ENCODE peak calls at places on chromosome 1, in seven cellular contexts. W is lung, Z is astrocyte of the spinal cord, P is brain microvascular endothelial cell, N is tibial nerve, I is bronchial epithelial cell, Q is upper lobe of right lung. R is an unnamed sample.

GRCh38 chr1:104991702-104992101 is 1242.0 kb downstream of the AMY1C start:
- DNase-seq in W (no peak), Z (no peak), P (no peak), N (no peak), I (peak), Q (no peak), R (no peak)

GRCh38 chr1:53525595-53525994 is 66.4 kb downstream of the DMRTB1 start:
- DNase-seq in W (no peak), Z (no peak), P (peak), N (no peak), I (no peak), Q (no peak), R (no peak)

GRCh38 chr1:192835116-192835515 is 26.3 kb downstream of the RGS2 start:
- DNase-seq in W (no peak), Z (no peak), P (no peak), N (no peak), I (no peak), Q (no peak), R (no peak)

GRCh38 chr1:38436006-38436405 is 389.4 kb upstream of the POU3F1 start:
- DNase-seq in W (no peak), Z (no peak), P (no peak), N (no peak), I (no peak), Q (no peak), R (no peak)

GRCh38 chr1:27990920-27991537 is 31.3 kb downstream of the XKR8 start:
- DNase-seq in W (no peak), Z (no peak), P (peak), N (no peak), I (peak), Q (no peak), R (peak)

GRCh38 chr1:65674522-65674921 is 118.2 kb upstream of the PDE4B start:
- DNase-seq in W (no peak), Z (no peak), P (peak), N (no peak), I (no peak), Q (no peak), R (no peak)

GRCh38 chr1:22780696-22781095 is 70.1 kb downstream of the EPHB2 start:
- DNase-seq in W (no peak), Z (no peak), P (no peak), N (no peak), I (peak), Q (no peak), R (peak)

GRCh38 chr1:155454096-155454495 is 108.5 kb downstream of the ASH1L start:
- DNase-seq in W (no peak), Z (no peak), P (peak), N (no peak), I (no peak), Q (no peak), R (peak)

GRCh38 chr1:24635195-24635843 is 7.8 kb upstream of the SRRM1 start:
- DNase-seq in W (no peak), Z (peak), P (peak), N (no peak), I (peak), Q (no peak), R (peak)

GRCh38 chr1:84505167-84506001 is 802 bp upstream of the SPATA1 start:
- DNase-seq in W (peak), Z (peak), P (peak), N (peak), I (peak), Q (no peak), R (peak)

GRCh38 chr1:150155413-150156071 is 5.8 kb downstream of the PLEKHO1 start:
- DNase-seq in W (no peak), Z (no peak), P (no peak), N (no peak), I (no peak), Q (no peak), R (no peak)

GRCh38 chr1:150876111-150876434 is 326 bp downstream of the ARNT start:
- DNase-seq in W (no peak), Z (peak), P (peak), N (peak), I (peak), Q (no peak), R (peak)

GRCh38 chr1:93623875-93624274 is 57.8 kb downstream of the BCAR3 start:
- DNase-seq in W (no peak), Z (peak), P (peak), N (no peak), I (peak), Q (no peak), R (peak)

GRCh38 chr1:213138391-213138790 is 87.3 kb downstream of the RPS6KC1 start:
- DNase-seq in W (no peak), Z (no peak), P (no peak), N (no peak), I (no peak), Q (no peak), R (no peak)

GRCh38 chr1:216794541-216795055 is 71.4 kb upstream of the ESRRG start:
- DNase-seq in W (no peak), Z (no peak), P (no peak), N (no peak), I (peak), Q (no peak), R (no peak)

GRCh38 chr1:70403759-70404158 is 7.3 kb upstream of the CTH start:
- DNase-seq in W (no peak), Z (no peak), P (no peak), N (no peak), I (no peak), Q (no peak), R (no peak)

GRCh38 chr1:86706018-86706417 is 1.6 kb downstream of the SH3GLB1 start:
- DNase-seq in W (no peak), Z (no peak), P (no peak), N (no peak), I (peak), Q (no peak), R (peak)

GRCh38 chr1:110619412-110620249 is 13.5 kb upstream of the KCNA2 start:
- DNase-seq in W (peak), Z (peak), P (peak), N (peak), I (peak), Q (peak), R (peak)

GRCh38 chr1:89834078-89834704 is 13.4 kb downstream of the LRRC8D start:
- DNase-seq in W (no peak), Z (no peak), P (no peak), N (no peak), I (no peak), Q (no peak), R (no peak)

GRCh38 chr1:219810451-219810850 is 117.9 kb downstream of the SLC30A10 start:
- DNase-seq in W (no peak), Z (no peak), P (no peak), N (no peak), I (no peak), Q (no peak), R (no peak)

GRCh38 chr1:107964397-107965111 is 426 bp downstream of the VAV3 start:
- DNase-seq in W (no peak), Z (peak), P (no peak), N (no peak), I (peak), Q (peak), R (peak)

DNA sequence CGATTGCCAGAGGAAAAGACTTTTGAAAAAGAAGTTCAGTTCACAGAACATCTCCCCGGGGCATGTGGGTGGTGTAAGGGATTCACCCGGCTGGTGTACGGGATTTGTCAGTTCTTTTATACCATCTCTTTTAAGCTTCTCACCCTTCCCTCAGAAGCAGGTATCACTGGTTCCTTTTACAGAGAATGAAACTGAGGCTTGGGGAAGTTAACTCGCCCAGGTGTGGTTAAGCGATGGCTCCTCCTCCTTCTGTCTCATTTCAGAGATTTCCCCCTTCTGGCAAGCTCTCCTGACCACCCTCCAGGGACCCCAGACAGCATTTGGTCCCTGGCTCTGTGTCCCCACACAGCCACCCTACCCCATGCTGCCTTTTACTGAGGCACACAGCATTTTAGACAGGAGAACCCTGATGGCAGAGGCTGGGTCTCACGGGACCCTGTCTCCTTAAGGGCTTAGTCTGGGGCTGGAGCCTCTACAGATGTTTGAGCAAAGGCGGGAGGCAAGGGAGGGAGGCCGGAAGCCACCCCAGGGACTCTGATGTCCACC is 2.8 kb upstream of the ECE1 start:
- DNase-seq in W (no peak), Z (no peak), P (no peak), N (no peak), I (no peak), Q (no peak), R (no peak)
- H3K4me3 ChIP-seq in W (no peak), Z (no peak), P (no peak), N (no peak), I (no peak), Q (peak), R (no peak)

GRCh38 chr1:12762766-12763165 is 10.8 kb upstream of the PRAMEF12 start:
- DNase-seq in W (no peak), Z (no peak), P (no peak), N (no peak), I (no peak), Q (no peak), R (no peak)

GRCh38 chr1:12757836-12758235 is 11.8 kb downstream of the CFAP107 start:
- DNase-seq in W (no peak), Z (no peak), P (no peak), N (no peak), I (no peak), Q (no peak), R (no peak)

GRCh38 chr1:12756756-12757433 is 10.9 kb downstream of the CFAP107 start:
- DNase-seq in W (no peak), Z (no peak), P (no peak), N (no peak), I (no peak), Q (no peak), R (no peak)

GRCh38 chr1:12761781-12762180 is 11.8 kb upstream of the PRAMEF12 start:
- DNase-seq in W (no peak), Z (no peak), P (no peak), N (no peak), I (no peak), Q (no peak), R (no peak)

DNA sequence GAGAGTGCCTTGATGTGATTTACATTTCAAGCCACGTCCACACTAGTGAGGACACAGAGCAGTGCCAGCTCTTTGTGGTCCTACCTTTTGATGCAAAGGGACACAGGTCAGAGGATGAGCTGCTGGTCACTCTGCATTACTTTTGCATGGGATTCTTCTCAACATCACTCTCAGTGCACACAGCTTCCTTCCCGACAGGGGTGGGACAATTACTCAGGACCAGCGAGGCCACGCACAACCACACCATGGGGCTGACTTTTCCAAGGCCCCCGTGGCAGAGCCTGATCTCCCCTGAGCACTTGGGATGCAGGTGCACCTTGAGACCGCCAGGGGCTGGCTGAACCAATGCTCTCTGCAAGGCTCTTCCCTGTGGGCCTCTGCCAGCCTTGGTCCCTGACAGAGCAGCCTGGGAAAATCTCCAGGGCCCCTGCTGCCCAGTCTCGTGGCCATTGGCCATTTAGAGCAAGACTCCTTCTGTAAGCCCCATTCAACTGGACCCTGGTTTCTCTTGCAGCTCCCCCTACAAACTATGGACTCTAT is 13.2 kb upstream of the PRAMEF12 start:
- DNase-seq in W (no peak), Z (no peak), P (no peak), N (no peak), I (no peak), Q (no peak), R (no peak)
- TF ChIP-seq CTCF in W (no peak), Z (no peak), P (no peak), N (no peak), I (no peak), Q (no peak), R (no peak)

GRCh38 chr1:1602941-1603506 is 3.1 kb upstream of the FNDC10 start:
- DNase-seq in W (no peak), Z (no peak), P (no peak), N (no peak), I (no peak), Q (peak), R (no peak)
- H3K4me3 ChIP-seq in W (no peak), Z (no peak), P (no peak), N (no peak), I (no peak), Q (no peak), R (no peak)

DNA sequence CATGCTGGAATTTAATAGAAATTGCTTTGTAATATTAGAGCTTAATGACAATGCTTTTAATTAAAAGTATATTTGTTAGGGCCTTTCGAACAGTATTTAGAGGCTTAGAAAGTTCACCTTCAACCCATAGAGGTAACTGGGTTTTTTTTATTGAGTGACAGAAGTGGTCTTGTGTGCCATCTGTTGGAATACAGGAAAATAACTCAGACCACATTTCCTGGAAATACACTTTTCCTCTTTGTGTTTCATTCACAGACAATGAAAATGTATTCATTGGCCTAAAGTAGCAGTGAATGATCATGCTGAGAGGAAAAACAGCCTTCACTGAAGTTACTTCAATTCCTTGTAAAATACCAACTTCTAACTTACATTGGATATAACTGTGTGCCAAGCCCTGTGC is 83.6 kb upstream of the L1TD1 start:
- DNase-seq in W (no peak), Z (no peak), P (no peak), N (no peak), I (no peak), Q (no peak), R (no peak)
- TF ChIP-seq CTCF in W (no peak), Z (no peak), P (no peak), N (no peak), I (no peak), Q (no peak), R (no peak)

GRCh38 chr1:9238134-9238533 is 3.6 kb downstream of the H6PD start:
- DNase-seq in W (no peak), Z (no peak), P (no peak), N (no peak), I (no peak), Q (peak), R (no peak)
- H3K4me3 ChIP-seq in W (no peak), Z (no peak), P (no peak), N (no peak), I (no peak), Q (no peak), R (no peak)

DNA sequence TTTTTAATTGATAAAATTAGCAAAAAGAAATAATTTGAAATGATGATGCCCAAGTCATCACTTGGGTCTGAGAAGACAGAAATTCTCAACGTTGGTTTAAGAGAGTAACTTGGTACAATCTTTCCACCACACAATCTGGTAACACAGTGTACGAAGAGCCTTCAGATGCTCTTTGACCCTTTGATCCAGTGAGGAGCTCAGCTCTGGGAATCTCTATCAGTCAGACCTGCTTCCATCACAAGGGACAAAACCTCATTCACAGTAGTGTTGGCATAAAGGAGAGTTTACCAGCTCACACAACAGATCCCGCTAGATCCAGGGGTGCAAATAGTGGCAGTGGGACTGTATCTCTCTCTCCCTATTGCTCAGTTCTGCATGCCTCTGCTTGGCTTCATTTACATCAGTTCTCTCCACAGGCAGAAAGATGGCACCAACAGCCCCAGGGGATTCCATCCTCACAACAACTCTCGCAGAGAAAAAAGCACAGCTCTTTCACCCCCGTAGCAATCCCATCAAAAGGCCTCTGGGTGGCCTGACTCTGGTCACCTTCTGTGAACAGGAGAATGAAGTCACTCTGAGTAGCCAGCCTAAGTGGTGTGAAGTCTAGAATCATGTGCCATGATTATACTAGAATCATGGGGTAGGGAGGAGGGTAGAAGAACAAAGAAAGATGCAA is 119.7 kb downstream of the ZNF281 start:
- DNase-seq in W (no peak), Z (no peak), P (peak), N (no peak), I (no peak), Q (no peak), R (peak)
- TF ChIP-seq CTCF in W (no peak), Z (no peak), P (peak), N (no peak), I (no peak), Q (no peak), R (no peak)

DNA sequence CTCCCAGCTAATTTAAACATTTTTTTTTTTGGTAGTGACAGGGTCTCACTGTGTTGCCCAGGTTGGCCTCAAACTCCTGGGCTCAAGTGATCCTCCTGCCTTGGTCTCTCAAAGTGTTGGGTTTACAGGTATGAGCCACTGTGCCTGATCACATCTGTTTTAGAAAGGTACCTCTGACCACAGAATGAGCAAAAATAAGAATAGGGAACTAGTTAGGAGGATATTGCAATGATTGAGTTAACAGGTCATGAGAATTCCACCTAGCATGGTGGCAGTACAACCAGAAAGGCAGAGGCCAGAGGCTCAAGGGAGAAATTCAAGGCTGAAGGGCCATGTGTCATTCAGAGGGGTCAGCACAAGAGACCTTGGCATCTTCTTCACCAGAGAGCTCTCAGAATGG is 49.6 kb downstream of the ELAPOR1 start:
- DNase-seq in W (no peak), Z (no peak), P (no peak), N (no peak), I (no peak), Q (no peak), R (no peak)
- H3K4me3 ChIP-seq in W (no peak), Z (no peak), P (no peak), N (no peak), I (no peak), Q (no peak), R (no peak)

DNA sequence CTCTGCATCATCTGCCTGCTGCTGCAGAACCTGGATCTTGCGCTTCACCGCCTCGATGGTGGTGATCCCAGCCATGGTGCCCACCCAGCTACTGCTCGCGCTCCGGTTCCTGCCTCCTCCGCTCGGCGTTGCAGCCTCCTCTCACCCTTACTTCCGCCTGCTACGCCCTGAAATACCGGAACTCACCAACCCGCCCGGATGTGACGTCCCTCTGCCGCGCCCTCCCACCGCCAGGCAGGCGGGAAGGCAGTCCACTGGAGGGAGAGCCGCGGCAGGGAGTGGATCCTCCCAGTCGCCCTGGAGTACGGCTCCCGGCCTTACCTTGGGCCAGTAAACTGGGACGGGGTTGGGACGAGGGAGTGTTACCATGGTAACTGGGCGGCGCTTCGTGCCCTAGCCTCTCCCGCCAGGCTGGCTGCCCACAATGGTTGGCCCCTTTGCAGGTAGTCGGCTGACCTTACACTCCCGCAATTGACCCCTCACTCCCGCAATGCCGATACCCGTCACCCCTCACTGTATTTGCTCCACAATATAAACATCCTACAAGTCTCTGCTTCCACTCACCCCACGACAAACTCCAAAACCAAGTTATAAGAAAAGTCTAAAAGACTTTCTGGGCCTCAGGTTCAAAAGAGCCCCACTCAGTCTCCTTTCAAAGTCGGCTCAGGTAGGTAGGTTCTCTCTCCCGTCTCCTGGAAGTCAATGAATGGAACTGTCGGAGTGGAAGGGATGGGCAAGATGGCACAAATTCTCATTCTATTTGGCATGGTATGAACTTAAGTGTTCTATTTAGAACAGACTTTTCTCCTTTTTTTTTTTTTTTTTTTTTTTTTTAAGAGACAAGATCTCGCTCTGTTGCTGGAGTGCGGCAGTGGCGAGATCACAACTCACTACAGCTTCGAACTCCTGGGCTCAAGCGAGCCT is 8.6 kb downstream of the TPM3 start:
- DNase-seq in W (peak), Z (peak), P (peak), N (peak), I (peak), Q (peak), R (peak)
- TF ChIP-seq CTCF in W (no peak), Z (no peak), P (no peak), N (no peak), I (no peak), Q (no peak), R (no peak)

GRCh38 chr1:64356636-64357256 is 113.2 kb upstream of the CACHD1 start:
- DNase-seq in W (no peak), Z (no peak), P (no peak), N (no peak), I (no peak), Q (no peak), R (no peak)
- H3K4me3 ChIP-seq in W (no peak), Z (no peak), P (no peak), N (no peak), I (no peak), Q (no peak), R (no peak)

DNA sequence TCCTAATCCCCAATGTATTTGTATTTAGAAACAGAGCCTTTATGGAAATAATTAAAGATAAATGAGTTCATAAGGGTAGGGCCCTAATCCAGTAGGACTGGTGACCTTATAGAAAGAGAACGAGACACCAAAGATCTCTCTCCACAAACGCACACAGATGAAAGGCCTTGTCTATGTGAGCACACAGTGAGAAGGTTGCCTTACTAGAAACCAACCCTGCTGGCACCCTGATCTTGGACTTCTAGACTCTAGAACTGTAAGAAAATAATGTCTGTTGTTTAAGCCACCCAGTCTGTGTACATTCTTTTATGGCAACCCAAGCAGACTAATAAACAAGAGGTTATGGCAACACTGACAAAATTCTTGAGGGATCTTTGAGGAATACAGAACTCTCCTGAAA is 44.8 kb upstream of the PRDX6 start:
- DNase-seq in W (no peak), Z (no peak), P (no peak), N (no peak), I (no peak), Q (no peak), R (no peak)
- TF ChIP-seq CTCF in W (no peak), Z (no peak), P (no peak), N (no peak), I (no peak), Q (no peak), R (no peak)